ENCODE peak calls at places on chromosomes 2 and 18, in five cellular contexts. Z, U, E, D and I are unnamed samples.

GRCh38 chr18:6920099-6920955 is 190.8 kb downstream of the ARHGAP28 start:
- DNase-seq in Z (peak), D (peak), E (peak), U (no peak), I (peak)

GRCh38 chr2:42920446-42921161 is 128.2 kb upstream of the HAAO start:
- DNase-seq in U (no peak), D (no peak), Z (no peak), E (no peak), I (no peak)

GRCh38 chr2:88265352-88265960 is 95.3 kb downstream of the THNSL2 start:
- DNase-seq in U (peak), D (no peak), E (no peak), Z (peak), I (peak)

GRCh38 chr2:219178377-219179175 is 501 bp downstream of the RETREG2 start:
- DNase-seq in E (no peak), D (peak), U (no peak), Z (no peak), I (no peak)

GRCh38 chr2:124919296-124919695 is 894.2 kb downstream of the CNTNAP5 start:
- DNase-seq in D (no peak), Z (no peak), E (no peak), U (no peak), I (no peak)

GRCh38 chr2:46188041-46188715 is 109.0 kb upstream of the EPAS1 start:
- DNase-seq in D (no peak), U (no peak), E (no peak), Z (no peak), I (no peak)

GRCh38 chr2:172105715-172106124 is 3.0 kb upstream of the DLX2 start:
- DNase-seq in D (no peak), E (no peak), Z (no peak), U (no peak), I (no peak)

GRCh38 chr2:108587621-108588020 is 53.4 kb downstream of the LIMS1 start:
- DNase-seq in D (peak), U (no peak), E (peak), Z (no peak), I (no peak)